ENCODE peak calls at places on chromosomes 13 and 19, in seven cellular contexts. T is mesenchymal stem cell; D is CD8-positive, alpha-beta T cell; Z is thoracic aorta; O is heart right ventricle; C is PC-9; X is stomach. P is an unnamed sample. For H3K9me3, the result is how much of the 10 kb centered on the place peaks cover.

GRCh38 chr13:111531505-111531904 is 211.1 kb downstream of the TEX29 start:
- DNase-seq in T (no peak), D (no peak), Z (no peak), O (no peak), C (no peak), X (no peak), P (no peak)

GRCh38 chr13:112637017-112637801 is 49.3 kb upstream of the TUBGCP3 start:
- DNase-seq in T (peak), D (no peak), Z (no peak), O (no peak), C (no peak), X (no peak), P (no peak)

GRCh38 chr19:56223481-56223880 is 21.4 kb downstream of the ZSCAN5C start:
- DNase-seq in T (no peak), D (no peak), Z (no peak), O (no peak), C (no peak), X (no peak), P (no peak)

GRCh38 chr13:25927966-25928365 is 123.8 kb downstream of the SHISA2 start:
- DNase-seq in T (no peak), D (no peak), Z (no peak), O (no peak), C (no peak), X (no peak), P (no peak)

GRCh38 chr13:50531917-50532899 is 311.3 kb downstream of the DLEU7 start:
- DNase-seq in T (no peak), D (no peak), Z (no peak), O (no peak), C (no peak), X (no peak), P (no peak)

GRCh38 chr19:6753178-6754031 is 13.8 kb downstream of the SH2D3A start:
- DNase-seq in T (peak), D (peak), Z (no peak), O (peak), C (peak), X (peak), P (peak)

GRCh38 chr19:12331211-12331941 is 2.1 kb downstream of the ZNF563 start:
- DNase-seq in T (no peak), D (peak), Z (no peak), O (no peak), C (no peak), X (no peak), P (peak)

GRCh38 chr13:102220681-102221228 is 181.1 kb downstream of the FGF14 start:
- DNase-seq in T (no peak), D (no peak), Z (no peak), O (no peak), C (no peak), X (no peak), P (no peak)

GRCh38 chr13:51928231-51928630 is 66.5 kb downstream of the CCDC70 start:
- DNase-seq in T (no peak), D (no peak), Z (no peak), O (no peak), C (no peak), X (no peak), P (no peak)

GRCh38 chr19:954672-955494 is 29.0 kb downstream of the ARID3A start:
- DNase-seq in T (peak), D (no peak), Z (no peak), O (no peak), C (no peak), X (no peak), P (no peak)

GRCh38 chr13:99355267-99356215 is 48.3 kb upstream of the GPR183 start:
- DNase-seq in T (no peak), D (no peak), Z (no peak), O (no peak), C (no peak), X (no peak), P (no peak)

GRCh38 chr13:27968316-27969072 is 621 bp downstream of the CDX2 start:
- DNase-seq in T (peak), D (no peak), Z (no peak), O (no peak), C (no peak), X (peak), P (no peak)

GRCh38 chr13:31495336-31495735 is 244.0 kb upstream of the RXFP2 start:
- DNase-seq in T (no peak), D (no peak), Z (no peak), O (no peak), C (no peak), X (no peak), P (no peak)

GRCh38 chr19:3132971-3133792 is 2.7 kb upstream of the GNA15 start:
- DNase-seq in T (no peak), D (peak), Z (no peak), O (peak), C (peak), X (no peak), P (peak)

GRCh38 chr13:90839061-90839460 is 508.4 kb upstream of the MIR17HG start:
- DNase-seq in T (no peak), D (no peak), Z (no peak), O (no peak), C (peak), X (no peak), P (no peak)

GRCh38 chr13:49627831-49628652 is at the start of gene ARL11:
- DNase-seq in T (no peak), D (peak), Z (no peak), O (peak), C (peak), X (peak), P (peak)

GRCh38 chr13:43238341-43239083 is 215.1 kb downstream of the DNAJC15 start:
- DNase-seq in T (no peak), D (no peak), Z (no peak), O (no peak), C (no peak), X (no peak), P (no peak)

GRCh38 chr19:6068711-6069110 is 41.6 kb downstream of the RFX2 start:
- DNase-seq in T (no peak), D (no peak), Z (no peak), O (no peak), C (no peak), X (no peak), P (no peak)

GRCh38 chr13:33251131-33251629 is 34.4 kb downstream of the STARD13 start:
- DNase-seq in T (peak), D (no peak), Z (peak), O (no peak), C (peak), X (no peak), P (no peak)

GRCh38 chr13:51666839-51667238 is 82.6 kb downstream of the WDFY2 start:
- DNase-seq in T (no peak), D (no peak), Z (no peak), O (no peak), C (no peak), X (no peak), P (no peak)

GRCh38 chr19:38070573-38070972 is 153.4 kb downstream of the DPF1 start:
- DNase-seq in T (peak), D (no peak), Z (no peak), O (no peak), C (peak), X (no peak), P (no peak)

GRCh38 chr19:43798546-43799409 is 3.5 kb downstream of the LYPD5 start:
- DNase-seq in T (no peak), D (peak), Z (no peak), O (no peak), C (peak), X (peak), P (peak)

GRCh38 chr13:80962855-80963254 is 621.9 kb upstream of the SPRY2 start:
- DNase-seq in T (no peak), D (no peak), Z (no peak), O (no peak), C (no peak), X (no peak), P (no peak)

GRCh38 chr19:10712754-10713153 is 5.1 kb upstream of the DNM2 start:
- DNase-seq in T (no peak), D (no peak), Z (no peak), O (no peak), C (no peak), X (no peak), P (no peak)

GRCh38 chr19:33130433-33130832 is 1.5 kb upstream of the WDR88 start:
- DNase-seq in T (no peak), D (no peak), Z (no peak), O (no peak), C (no peak), X (no peak), P (no peak)

GRCh38 chr19:32498641-32499200 is 82.3 kb upstream of the PDCD5 start:
- DNase-seq in T (no peak), D (no peak), Z (no peak), O (no peak), C (no peak), X (no peak), P (no peak)

GRCh38 chr19:18440421-18440877 is 2.5 kb upstream of the ISYNA1 start:
- DNase-seq in T (no peak), D (no peak), Z (no peak), O (no peak), C (peak), X (no peak), P (no peak)

GRCh38 chr19:32550666-32551065 is 30.3 kb upstream of the PDCD5 start:
- DNase-seq in T (no peak), D (no peak), Z (no peak), O (no peak), C (no peak), X (no peak), P (no peak)

DNA sequence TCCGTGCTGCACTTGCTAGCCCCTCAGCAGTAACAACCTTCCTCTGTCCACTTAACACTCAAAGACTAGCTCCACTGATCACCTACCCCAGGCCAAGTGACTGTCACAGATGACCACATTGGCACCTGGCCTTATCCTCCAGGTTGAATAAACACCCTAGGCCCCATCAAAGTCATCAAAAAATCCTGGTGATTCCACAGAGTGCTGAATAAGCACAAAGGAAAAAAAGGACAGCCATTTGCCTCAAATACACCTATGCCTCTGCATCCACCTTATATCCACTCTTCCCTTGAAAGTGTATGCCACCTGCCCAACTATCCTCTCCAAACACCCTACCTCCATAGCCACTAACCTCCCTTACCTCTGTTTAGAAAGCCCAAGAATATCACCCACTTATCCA is 2.7 kb downstream of the ZNF154 start:
- DNase-seq in T (no peak), D (no peak), Z (no peak), O (no peak), C (no peak), X (no peak), P (no peak)
- H3K9me3 ChIP-seq in T (under half), D (under half), Z (half or more), O (half or more), C (under half), X (half or more), P (under half)

GRCh38 chr19:55082023-55082851 is 6.6 kb downstream of the EPS8L1 start:
- DNase-seq in T (peak), D (peak), Z (no peak), O (no peak), C (no peak), X (no peak), P (no peak)

GRCh38 chr19:55080915-55081772 is 5.5 kb downstream of the EPS8L1 start:
- DNase-seq in T (peak), D (peak), Z (no peak), O (peak), C (no peak), X (peak), P (peak)

GRCh38 chr19:55083004-55083850 is 7.6 kb downstream of the EPS8L1 start:
- DNase-seq in T (no peak), D (no peak), Z (no peak), O (no peak), C (no peak), X (no peak), P (no peak)

GRCh38 chr19:55080121-55080914 is 4.6 kb downstream of the EPS8L1 start:
- DNase-seq in T (peak), D (peak), Z (no peak), O (peak), C (no peak), X (peak), P (no peak)

DNA sequence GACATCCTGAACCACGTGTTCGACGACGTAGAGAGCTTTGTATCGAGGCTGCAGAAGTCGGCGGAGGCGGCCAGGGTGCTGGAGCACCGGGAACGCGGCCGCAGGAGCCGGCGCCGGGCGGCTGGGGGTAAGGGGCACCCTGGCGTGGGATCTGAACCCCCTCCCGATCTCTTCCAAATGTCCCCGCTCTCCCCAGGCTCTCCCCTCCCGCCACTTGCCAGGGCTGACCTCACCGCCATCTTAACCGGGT is 6.0 kb downstream of the EPS8L1 start:
- DNase-seq in T (no peak), D (no peak), Z (no peak), O (no peak), C (no peak), X (no peak), P (no peak)
- H3K9me3 ChIP-seq in T (under half), D (under half), Z (under half), O (under half), C (under half), X (under half), P (under half)

DNA sequence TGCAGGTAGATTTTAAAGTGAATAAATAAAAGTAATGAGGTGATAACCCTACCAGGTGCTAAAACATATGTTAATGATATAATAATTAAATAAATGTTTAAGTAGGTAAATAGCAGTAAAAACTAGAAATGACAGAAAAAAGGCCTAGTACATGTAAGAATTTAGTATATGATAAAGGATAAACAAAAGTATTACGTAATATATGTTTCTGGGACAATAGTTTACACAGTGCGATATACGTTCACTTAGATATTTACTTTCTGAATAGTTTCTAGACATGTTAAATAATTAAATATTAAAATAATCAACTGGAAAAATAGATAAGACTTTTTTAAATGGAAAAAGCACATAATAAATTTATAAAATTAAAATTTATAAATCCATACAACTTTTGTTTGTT is 340.9 kb downstream of the LIG4 start:
- DNase-seq in T (no peak), D (no peak), Z (no peak), O (no peak), C (no peak), X (no peak), P (no peak)
- H3K9me3 ChIP-seq in T (under half), D (under half), Z (under half), O (under half), C (under half), X (under half), P (under half)

DNA sequence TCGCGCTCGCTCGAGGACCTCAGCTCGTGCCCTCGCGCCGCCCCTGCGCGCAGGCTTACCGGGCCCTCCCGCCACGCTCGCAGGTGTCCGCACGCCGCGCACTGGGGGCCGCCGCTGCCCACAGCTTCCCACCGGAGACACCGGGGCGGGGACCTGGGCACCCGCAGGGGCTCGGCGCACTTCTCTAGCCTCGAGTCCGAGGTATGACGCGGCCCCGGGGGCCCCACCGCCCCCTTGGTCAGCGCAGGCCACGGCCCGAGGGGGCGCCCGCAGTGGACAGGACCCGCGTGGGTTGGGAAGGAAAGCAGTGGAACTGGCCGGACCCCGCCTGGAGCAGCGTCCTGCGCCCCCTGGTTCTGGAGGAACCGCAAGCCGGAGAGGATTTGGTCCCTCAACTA is 2.1 kb upstream of the GRWD1 start:
- DNase-seq in T (no peak), D (no peak), Z (no peak), O (no peak), C (no peak), X (no peak), P (no peak)
- H3K9me3 ChIP-seq in T (under half), D (under half), Z (under half), O (under half), C (under half), X (under half), P (under half)

DNA sequence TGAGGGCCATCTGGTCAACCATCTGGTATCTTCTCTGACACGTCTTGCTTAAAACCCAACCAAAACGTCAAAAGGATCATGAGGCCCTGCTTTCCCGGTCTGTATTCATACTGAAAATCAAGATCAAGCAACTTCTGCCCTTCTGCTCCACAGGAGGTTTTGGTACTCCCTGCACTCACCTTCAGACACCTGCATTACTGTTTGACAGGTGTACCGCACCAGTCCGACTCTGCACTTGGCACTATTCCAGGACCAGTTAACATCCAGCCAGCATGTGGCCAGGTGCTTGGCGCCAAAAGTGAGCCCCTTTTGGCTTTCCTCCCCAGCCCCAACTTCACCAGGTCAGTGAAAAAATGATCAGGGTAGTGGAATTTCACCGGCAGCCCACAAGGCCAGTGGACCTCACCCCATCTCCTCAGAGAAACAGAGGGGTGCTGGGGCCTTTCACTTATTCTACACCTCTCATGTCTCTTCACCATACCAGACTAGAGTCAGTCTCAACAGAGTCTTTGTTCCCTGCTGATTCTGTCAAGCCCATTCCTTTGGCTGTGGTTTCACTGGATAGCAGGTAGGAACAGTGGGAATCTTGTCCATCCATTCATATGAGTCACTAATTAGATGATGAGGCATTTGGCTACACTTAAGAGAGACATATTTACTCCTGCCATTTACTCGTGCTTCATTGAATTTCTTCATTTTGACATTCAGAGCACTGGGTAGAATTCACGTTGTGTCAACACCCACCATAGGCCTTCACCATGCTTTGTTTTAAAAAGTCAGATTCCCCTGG is 85.3 kb downstream of the ZNF726 start:
- DNase-seq in T (no peak), D (no peak), Z (no peak), O (no peak), C (peak), X (no peak), P (no peak)
- H3K9me3 ChIP-seq in T (under half), D (under half), Z (under half), O (under half), C (under half), X (under half), P (under half)

GRCh38 chr19:8835877-8836276 is 3.7 kb downstream of the MBD3L1 start:
- DNase-seq in T (no peak), D (no peak), Z (no peak), O (no peak), C (no peak), X (no peak), P (no peak)

GRCh38 chr19:8831373-8831772 is 731 bp downstream of the ZNF558 start:
- DNase-seq in T (no peak), D (no peak), Z (no peak), O (no peak), C (no peak), X (no peak), P (no peak)

GRCh38 chr19:8835446-8835845 is 3.3 kb downstream of the MBD3L1 start:
- DNase-seq in T (no peak), D (no peak), Z (no peak), O (no peak), C (no peak), X (no peak), P (no peak)

GRCh38 chr19:8832132-8833021 is at the start of the genes MBD3L1 and ZNF558:
- DNase-seq in T (peak), D (peak), Z (peak), O (peak), C (peak), X (peak), P (peak)

GRCh38 chr19:8831832-8832131 is 322 bp downstream of the ZNF558 start:
- DNase-seq in T (no peak), D (no peak), Z (no peak), O (no peak), C (no peak), X (no peak), P (no peak)
- H3K9me3 ChIP-seq in T (under half), D (under half), Z (under half), O (under half), C (under half), X (under half), P (under half)

DNA sequence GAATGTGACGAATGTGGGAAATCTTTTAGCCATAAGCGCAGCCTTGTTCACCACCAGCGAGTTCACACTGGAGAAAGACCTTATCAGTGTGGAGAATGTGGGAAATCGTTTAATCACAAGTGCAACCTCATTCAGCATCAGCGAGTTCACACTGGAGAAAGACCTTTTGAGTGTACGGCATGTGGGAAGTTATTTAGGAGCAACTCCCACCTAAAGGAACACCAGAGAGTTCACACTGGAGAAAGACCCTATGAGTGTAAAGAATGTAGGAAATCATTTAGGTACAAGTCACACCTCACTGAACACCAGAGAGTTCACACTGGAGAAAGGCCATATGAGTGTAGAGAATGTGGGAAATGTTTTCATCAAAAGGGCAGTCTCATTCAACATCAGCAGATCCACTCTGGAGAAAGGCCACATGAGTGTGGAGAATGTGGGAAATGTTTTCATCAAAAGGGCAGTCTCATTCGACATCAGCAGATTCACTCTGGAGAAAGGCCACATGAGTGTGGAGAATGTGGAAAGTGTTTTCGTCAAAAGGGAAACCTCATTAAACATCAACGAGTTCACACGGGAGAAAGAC is 7.6 kb downstream of the ZNF776 start:
- DNase-seq in T (no peak), D (no peak), Z (no peak), O (no peak), C (no peak), X (no peak), P (no peak)
- H3K9me3 ChIP-seq in T (half or more), D (half or more), Z (half or more), O (half or more), C (half or more), X (half or more), P (half or more)

DNA sequence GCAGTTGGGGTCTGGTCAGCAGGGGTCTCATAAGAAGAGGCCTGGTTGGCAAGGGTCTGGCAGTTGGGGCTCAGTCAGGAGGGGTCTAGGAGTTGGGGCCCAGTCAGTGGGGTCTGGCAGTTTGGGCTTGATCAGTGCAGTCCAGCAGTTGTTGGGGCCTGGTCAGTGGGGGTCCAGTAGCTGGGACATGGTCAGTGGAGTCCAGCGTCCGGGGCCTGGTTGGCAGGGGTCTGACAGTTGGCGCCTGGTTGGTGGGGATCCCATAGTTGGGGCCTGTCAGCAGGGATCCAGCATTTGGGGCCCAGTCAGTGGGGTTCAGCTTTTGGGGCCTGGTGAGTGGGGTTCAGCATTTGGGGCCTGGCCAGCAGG is 60.5 kb upstream of the TPM4 start:
- DNase-seq in T (no peak), D (no peak), Z (no peak), O (no peak), C (no peak), X (no peak), P (no peak)
- H3K9me3 ChIP-seq in T (under half), D (under half), Z (under half), O (under half), C (under half), X (under half), P (under half)

P was measured in T-helper 17 cell.